ENCODE peak calls at places on chromosomes 6 and 20, in ten cellular contexts. M is endodermal cell, L is neural progenitor cell, O is lung, S is foreskin fibroblast, E is AG10803, K is kidney, T is IMR-90, J is OCI-LY7, Y is MM.1S. D is an unnamed sample.

GRCh38 chr6:37160922-37161778 is 8.8 kb upstream of the PIM1 start:
- DNase-seq in K (no peak), L (no peak), Y (no peak), E (peak; percentile 58), O (no peak), S (peak; percentile 71), J (peak; percentile 67), M (no peak), T (peak; percentile 76), D (no peak)

GRCh38 chr6:25617997-25618396 is 34.0 kb upstream of the SCGN start:
- DNase-seq in S (no peak), K (no peak), L (no peak), E (no peak), O (no peak), J (peak; percentile 46), T (no peak), Y (no peak), M (no peak), D (no peak)

GRCh38 chr20:36408219-36408618 is 102.1 kb downstream of the DLGAP4 start:
- DNase-seq in Y (no peak), M (peak; percentile 57), E (peak; percentile 9), T (peak; percentile 28), S (peak; percentile 56), K (peak; percentile 66), O (no peak), J (no peak), L (peak; percentile 49), D (no peak)

GRCh38 chr6:36350681-36351091 is 14.0 kb upstream of the BNIP5 start:
- DNase-seq in M (peak; percentile 29), Y (no peak), T (peak; percentile 92), J (no peak), O (no peak), L (no peak), E (peak; percentile 70), S (no peak), K (peak; percentile 86), D (no peak)

GRCh38 chr6:2235782-2236495 is 9.5 kb downstream of the GMDS start:
- DNase-seq in E (no peak), M (no peak), K (no peak), L (no peak), Y (no peak), T (no peak), J (no peak), O (no peak), S (no peak), D (no peak)

GRCh38 chr6:100622907-100623692 is 158.4 kb upstream of the SIM1 start:
- DNase-seq in O (no peak), L (no peak), Y (no peak), K (no peak), J (no peak), E (peak; percentile 45), T (peak; percentile 76), S (peak; percentile 79), M (no peak), D (no peak)

GRCh38 chr20:47964174-47964573 is 178.9 kb upstream of the SULF2 start:
- DNase-seq in J (no peak), S (no peak), L (no peak), O (no peak), K (no peak), E (no peak), T (no peak), Y (no peak), M (no peak), D (no peak)

GRCh38 chr6:149132336-149132735 is 185.2 kb upstream of the TAB2 start:
- DNase-seq in Y (no peak), K (no peak), O (no peak), J (no peak), E (no peak), L (no peak), S (no peak), M (no peak), T (no peak), D (no peak)

GRCh38 chr6:147711511-147711910 is 203.0 kb downstream of the SAMD5 start:
- DNase-seq in L (no peak), J (no peak), M (no peak), Y (no peak), S (no peak), O (no peak), T (no peak), K (no peak), E (peak; percentile 41), D (no peak)

GRCh38 chr6:157911278-157911677 is 70.4 kb upstream of the SYNJ2 start:
- DNase-seq in Y (no peak), J (no peak), L (peak; percentile 17), S (no peak), E (no peak), T (no peak), M (no peak), O (no peak), K (no peak), D (no peak)

GRCh38 chr6:104253236-104253635 is 606.5 kb downstream of the HACE1 start:
- DNase-seq in E (no peak), L (no peak), Y (no peak), K (no peak), J (no peak), S (no peak), O (no peak), M (no peak), T (no peak), D (no peak)

GRCh38 chr6:10416516-10416862 is 1.6 kb upstream of the TFAP2A start:
- DNase-seq in J (no peak), M (no peak), K (no peak), O (no peak), S (no peak), T (no peak), E (no peak), L (no peak), Y (no peak), D (no peak)
- H3K4me3 ChIP-seq in J (no peak overlapping the region), M (peak overlapping the region; percentile 40), K (peak overlapping the region; percentile 37), O (no peak overlapping the region), S (no peak overlapping the region), T (no peak overlapping the region), E (no peak overlapping the region), L (peak overlapping the region; percentile 43), Y (no peak overlapping the region), D (no peak overlapping the region)

GRCh38 chr20:35342154-35342769 is 50.0 kb upstream of the FAM83C start:
- DNase-seq in S (peak; percentile 30), J (no peak), T (no peak), M (peak; percentile 74), K (no peak), E (no peak), L (peak; percentile 27), O (no peak), Y (no peak), D (no peak)
- TF ChIP-seq CTCF in S (peak; percentile 19), J (peak; percentile 46), T (peak; percentile 30), M (peak; percentile 76), K (peak; percentile 13), E (peak; percentile 38), L (peak; percentile 40), O (no peak), Y (peak; percentile 18), D (no peak)

GRCh38 chr20:4893709-4894108 is 107.6 kb downstream of the SLC23A2 start:
- DNase-seq in O (no peak), E (no peak), L (no peak), Y (no peak), K (no peak), S (no peak), J (no peak), M (no peak), T (no peak), D (no peak)

GRCh38 chr20:4896119-4896700 is 105.1 kb downstream of the SLC23A2 start:
- DNase-seq in S (no peak), J (no peak), L (peak; percentile 68), T (no peak), Y (no peak), K (no peak), E (no peak), M (peak; percentile 56), O (no peak), D (no peak)

GRCh38 chr20:4891997-4892396 is 109.3 kb downstream of the SLC23A2 start:
- DNase-seq in T (no peak), J (no peak), S (no peak), K (no peak), Y (no peak), L (no peak), E (no peak), O (no peak), M (no peak), D (no peak)

GRCh38 chr20:4894981-4895381 is 106.3 kb downstream of the SLC23A2 start:
- DNase-seq in O (no peak), Y (peak; percentile 51), L (no peak), M (no peak), K (no peak), T (no peak), S (no peak), J (peak; percentile 29), E (no peak), D (no peak)

GRCh38 chr20:4894409-4894808 is 106.9 kb downstream of the SLC23A2 start:
- DNase-seq in M (no peak), S (no peak), K (no peak), T (no peak), J (no peak), L (no peak), E (no peak), Y (peak; percentile 60), O (no peak), D (no peak)
- H3K4me3 ChIP-seq in M (no peak overlapping the region), S (no peak overlapping the region), K (no peak overlapping the region), T (no peak overlapping the region), J (no peak overlapping the region), L (no peak overlapping the region), E (no peak overlapping the region), Y (no peak overlapping the region), O (no peak overlapping the region), D (no peak overlapping the region)

GRCh38 chr20:58851969-58852458 is 502 bp upstream of the GNAS start:
- DNase-seq in J (no peak), Y (no peak), L (no peak), T (no peak), S (no peak), M (peak; percentile 55), O (no peak), E (no peak), K (no peak), D (no peak)

GRCh38 chr20:58851221-58851968 is 693 bp upstream of the GNAS-AS1 start:
- DNase-seq in T (no peak), O (no peak), E (no peak), S (peak; percentile 50), L (peak; percentile 49), M (peak; percentile 78), J (no peak), Y (no peak), K (no peak), D (no peak)

GRCh38 chr20:58853466-58853865 is 950 bp downstream of the GNAS start:
- DNase-seq in M (no peak), J (no peak), S (no peak), K (no peak), O (no peak), E (no peak), Y (no peak), T (no peak), L (no peak), D (no peak)

GRCh38 chr20:58852559-58853271 is at the start of gene GNAS:
- DNase-seq in O (no peak), J (peak; percentile 65), M (peak; percentile 94), S (peak; percentile 82), T (peak; percentile 60), E (peak; percentile 49), K (peak; percentile 77), L (peak; percentile 91), Y (no peak), D (no peak)

DNA sequence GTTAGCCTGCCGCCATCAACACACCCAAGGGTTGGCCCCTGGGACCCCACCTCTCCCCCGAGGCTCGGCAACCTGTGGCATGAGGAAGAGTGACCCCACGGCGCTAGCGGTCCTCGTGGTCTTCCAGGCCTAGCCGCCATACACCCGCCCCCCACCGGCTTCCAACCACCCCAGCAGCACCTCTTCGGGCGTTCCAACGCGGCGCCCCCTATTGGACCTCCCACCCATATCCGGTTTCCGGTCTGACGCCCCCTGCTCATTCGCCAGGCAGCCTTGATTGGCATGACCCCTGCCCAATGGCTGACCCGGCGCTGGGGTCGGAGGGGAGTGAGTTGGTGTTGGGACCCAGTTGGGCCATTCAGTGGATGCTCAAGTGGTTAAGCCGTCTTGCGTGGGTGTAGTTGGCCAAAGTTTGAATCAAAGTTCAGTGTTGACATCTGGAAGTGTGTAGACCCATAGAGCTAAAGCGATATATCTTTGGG is at the start of gene GNAS-AS1:
- DNase-seq in O (peak; percentile 80), S (peak; percentile 94), J (peak; percentile 90), M (peak; percentile 97), Y (peak; percentile 83), T (peak; percentile 87), K (peak; percentile 86), E (peak; percentile 92), L (peak; percentile 91), D (peak; percentile 81)
- TF ChIP-seq CTCF in O (no peak), S (no peak), J (peak; percentile 43), M (peak; percentile 24), Y (no peak), T (no peak), K (no peak), E (peak; percentile 5), L (no peak), D (no peak)

D was measured in GM12864.